ENCODE peak calls at places on chromosomes 6 and 20, in nine cellular contexts. One of them, this sample, is unnamed.

GRCh38 chr6:170253226-170253909 is 37.5 kb downstream of the DLL1 start:
- DNase-seq in fibroblast of mammary gland: no peak
- DNase-seq in NAMALWA: no peak
- DNase-seq in WTC11: no peak
- DNase-seq in colonic mucosa: no peak
- DNase-seq in stomach: no peak
- DNase-seq in T-helper 9 cell: no peak
- DNase-seq in NCI-H748 treated with DMSO at 0.1 percent for 48 hours: no peak
- DNase-seq in HFF-Myc: no peak
- DNase-seq in this sample: peak; percentile 12

GRCh38 chr20:25053207-25054132 is 4.5 kb downstream of the ACSS1 start:
- DNase-seq in colonic mucosa: no peak
- DNase-seq in stomach: peak; percentile 26
- DNase-seq in HFF-Myc: no peak
- DNase-seq in WTC11: no peak
- DNase-seq in NCI-H748 treated with DMSO at 0.1 percent for 48 hours: no peak
- DNase-seq in fibroblast of mammary gland: peak; percentile 41
- DNase-seq in NAMALWA: no peak
- DNase-seq in T-helper 9 cell: no peak
- DNase-seq in this sample: peak; percentile 26

GRCh38 chr6:94127716-94128115 is 708.4 kb upstream of the EPHA7 start:
- DNase-seq in HFF-Myc: no peak
- DNase-seq in NAMALWA: no peak
- DNase-seq in stomach: no peak
- DNase-seq in T-helper 9 cell: no peak
- DNase-seq in fibroblast of mammary gland: no peak
- DNase-seq in NCI-H748 treated with DMSO at 0.1 percent for 48 hours: no peak
- DNase-seq in WTC11: no peak
- DNase-seq in colonic mucosa: no peak
- DNase-seq in this sample: no peak

GRCh38 chr6:41690541-41691330 is 44.7 kb downstream of the TFEB start:
- DNase-seq in WTC11: no peak
- DNase-seq in stomach: no peak
- DNase-seq in NAMALWA: no peak
- DNase-seq in colonic mucosa: no peak
- DNase-seq in NCI-H748 treated with DMSO at 0.1 percent for 48 hours: no peak
- DNase-seq in T-helper 9 cell: no peak
- DNase-seq in fibroblast of mammary gland: no peak
- DNase-seq in HFF-Myc: no peak
- DNase-seq in this sample: no peak

GRCh38 chr6:41200296-41200900 is 551 bp downstream of the TREML2 start:
- DNase-seq in stomach: peak; percentile 34
- DNase-seq in NAMALWA: peak; percentile 68
- DNase-seq in WTC11: no peak
- DNase-seq in NCI-H748 treated with DMSO at 0.1 percent for 48 hours: no peak
- DNase-seq in fibroblast of mammary gland: peak; percentile 16
- DNase-seq in colonic mucosa: no peak
- DNase-seq in HFF-Myc: no peak
- DNase-seq in T-helper 9 cell: peak; percentile 21
- DNase-seq in this sample: no peak

GRCh38 chr6:115668781-115669180 is 391.9 kb downstream of the FRK start:
- DNase-seq in fibroblast of mammary gland: no peak
- DNase-seq in HFF-Myc: no peak
- DNase-seq in stomach: no peak
- DNase-seq in WTC11: no peak
- DNase-seq in colonic mucosa: no peak
- DNase-seq in NCI-H748 treated with DMSO at 0.1 percent for 48 hours: no peak
- DNase-seq in T-helper 9 cell: no peak
- DNase-seq in NAMALWA: no peak
- DNase-seq in this sample: no peak

GRCh38 chr20:19875746-19876145 is 117.7 kb downstream of the RIN2 start:
- DNase-seq in NAMALWA: no peak
- DNase-seq in fibroblast of mammary gland: peak; percentile 11
- DNase-seq in colonic mucosa: no peak
- DNase-seq in T-helper 9 cell: no peak
- DNase-seq in NCI-H748 treated with DMSO at 0.1 percent for 48 hours: no peak
- DNase-seq in WTC11: no peak
- DNase-seq in HFF-Myc: no peak
- DNase-seq in stomach: no peak
- DNase-seq in this sample: no peak

GRCh38 chr6:98957440-98957839 is 9.7 kb upstream of the FBXL4 start:
- DNase-seq in T-helper 9 cell: no peak
- DNase-seq in stomach: no peak
- DNase-seq in HFF-Myc: peak; percentile 67
- DNase-seq in WTC11: no peak
- DNase-seq in fibroblast of mammary gland: peak; percentile 37
- DNase-seq in NCI-H748 treated with DMSO at 0.1 percent for 48 hours: no peak
- DNase-seq in colonic mucosa: peak; percentile 52
- DNase-seq in NAMALWA: no peak
- DNase-seq in this sample: peak; percentile 24

GRCh38 chr20:4051413-4052138 is 36.2 kb upstream of the RNF24 start:
- DNase-seq in HFF-Myc: no peak
- DNase-seq in T-helper 9 cell: no peak
- DNase-seq in colonic mucosa: no peak
- DNase-seq in fibroblast of mammary gland: peak; percentile 49
- DNase-seq in WTC11: no peak
- DNase-seq in NCI-H748 treated with DMSO at 0.1 percent for 48 hours: no peak
- DNase-seq in NAMALWA: no peak
- DNase-seq in stomach: no peak
- DNase-seq in this sample: no peak

GRCh38 chr6:35343835-35344550 is 1.6 kb downstream of the PPARD start:
- DNase-seq in fibroblast of mammary gland: no peak
- DNase-seq in NCI-H748 treated with DMSO at 0.1 percent for 48 hours: no peak
- DNase-seq in T-helper 9 cell: no peak
- DNase-seq in stomach: no peak
- DNase-seq in NAMALWA: no peak
- DNase-seq in WTC11: no peak
- DNase-seq in HFF-Myc: no peak
- DNase-seq in colonic mucosa: no peak
- DNase-seq in this sample: no peak

This sample was measured in left colon.